ENCODE peak calls at places on chromosome 6, in ten cellular contexts. A is Kasumi-1; L is ascending aorta; E is CD4-positive, CD25-positive, alpha-beta regulatory T cell; R is substantia nigra; G is hippocampal formation; Y is sciatic nerve; U is heart left ventricle; X is endodermal cell; W is T-cell. F is an unnamed sample.

GRCh38 chr6:124223596-124223995 is 419.9 kb downstream of the NKAIN2 start:
- DNase-seq in W (no peak), G (peak), U (no peak), X (no peak), R (no peak), E (no peak), Y (no peak), A (no peak), L (no peak), F (no peak)

GRCh38 chr6:140441256-140441655 is 1066.8 kb upstream of the CITED2 start:
- DNase-seq in Y (peak), A (peak), G (no peak), E (no peak), W (no peak), L (peak), U (peak), R (no peak), X (peak), F (peak)

GRCh38 chr6:11366183-11366933 is 133.9 kb upstream of the NEDD9 start:
- DNase-seq in A (no peak), W (peak), R (no peak), Y (no peak), U (no peak), L (no peak), G (no peak), X (peak), E (peak), F (no peak)

GRCh38 chr6:34237722-34238506 is 1.2 kb downstream of the HMGA1 start:
- DNase-seq in E (peak), X (peak), A (peak), L (peak), R (no peak), U (no peak), G (no peak), Y (peak), W (peak), F (peak)

GRCh38 chr6:123925360-123925759 is 121.7 kb downstream of the NKAIN2 start:
- DNase-seq in R (no peak), Y (no peak), L (no peak), U (no peak), E (no peak), G (no peak), A (peak), W (no peak), X (no peak), F (no peak)

GRCh38 chr6:156809034-156809433 is 31.9 kb downstream of the ARID1B start:
- DNase-seq in Y (no peak), R (no peak), U (no peak), G (no peak), X (peak), A (peak), E (no peak), L (no peak), W (no peak), F (no peak)

GRCh38 chr6:90816764-90817163 is 229.9 kb upstream of the MAP3K7 start:
- DNase-seq in X (no peak), E (no peak), A (no peak), Y (no peak), L (no peak), R (no peak), W (no peak), U (no peak), G (no peak), F (no peak)

GRCh38 chr6:163347021-163347446 is 67.5 kb upstream of the QKI start:
- DNase-seq in U (peak), Y (no peak), W (no peak), R (no peak), E (no peak), G (no peak), X (no peak), L (no peak), A (no peak), F (no peak)

GRCh38 chr6:87287251-87287650 is 35.1 kb upstream of the SMIM8 start:
- DNase-seq in W (no peak), E (no peak), A (no peak), G (no peak), L (no peak), X (no peak), U (no peak), R (no peak), Y (no peak), F (no peak)

GRCh38 chr6:56370591-56371198 is 123.3 kb upstream of the COL21A1 start:
- DNase-seq in Y (no peak), U (peak), R (no peak), L (peak), E (no peak), G (peak), A (peak), X (no peak), W (no peak), F (peak)

GRCh38 chr6:4666886-4667513 is 109.2 kb upstream of the CDYL start:
- DNase-seq in E (no peak), R (no peak), X (peak), A (no peak), U (no peak), W (no peak), L (no peak), G (no peak), Y (no peak), F (no peak)

GRCh38 chr6:126176266-126176665 is 163.6 kb upstream of the CENPW start:
- DNase-seq in Y (no peak), G (no peak), L (no peak), X (no peak), R (no peak), U (no peak), A (peak), E (no peak), W (no peak), F (no peak)

GRCh38 chr6:77133031-77133430 is 330.3 kb downstream of the HTR1B start:
- DNase-seq in A (no peak), E (no peak), L (no peak), X (no peak), R (no peak), W (no peak), U (no peak), G (no peak), Y (no peak), F (no peak)

GRCh38 chr6:23535071-23535470 is 590.9 kb upstream of the NRSN1 start:
- DNase-seq in Y (no peak), A (no peak), E (no peak), W (no peak), U (no peak), R (no peak), G (no peak), X (no peak), L (no peak), F (no peak)

GRCh38 chr6:96899019-96899418 is 1.3 kb upstream of the NDUFAF4 start:
- DNase-seq in R (no peak), U (no peak), G (peak), E (no peak), W (no peak), X (no peak), Y (no peak), L (no peak), A (peak), F (no peak)

GRCh38 chr6:46985943-46986342 is 56.2 kb downstream of the ADGRF1 start:
- DNase-seq in Y (no peak), L (no peak), G (no peak), E (no peak), W (no peak), A (no peak), U (no peak), X (no peak), R (no peak), F (no peak)

GRCh38 chr6:84459401-84459800 is 232.0 kb upstream of the CEP162 start:
- DNase-seq in A (no peak), G (no peak), U (no peak), E (no peak), L (no peak), W (no peak), Y (no peak), X (no peak), R (no peak), F (no peak)

GRCh38 chr6:83490177-83490576 is 22.2 kb upstream of the PRSS35 start:
- DNase-seq in E (no peak), Y (no peak), A (no peak), U (no peak), R (no peak), L (no peak), W (no peak), X (no peak), G (no peak), F (no peak)

GRCh38 chr6:170583736-170584180 is 679 bp downstream of the PDCD2 start:
- DNase-seq in X (no peak), L (no peak), E (no peak), W (no peak), R (no peak), U (no peak), Y (no peak), A (no peak), G (no peak), F (no peak)

F was measured in sigmoid colon.